ENCODE peak calls at places on chromosomes 16 and 17, in six cellular contexts. T is GM12878, S is GM12891, A is K562, C is H1, K is HepG2. B is an unnamed sample.

GRCh38 chr17:17416007-17416399 is 60.8 kb upstream of the MED9 start:
- DNase-seq in T (peak), S (no peak), A (peak), C (no peak), K (peak), B (no peak)

GRCh38 chr16:23244122-23244521 is 58.0 kb upstream of the SCNN1B start:
- DNase-seq in T (no peak), S (no peak), A (no peak), C (no peak), K (no peak), B (no peak)

GRCh38 chr16:67871256-67871655 is 1.6 kb upstream of the EDC4 start:
- DNase-seq in T (no peak), S (no peak), A (no peak), C (no peak), K (no peak), B (no peak)

GRCh38 chr17:38431343-38432145 is 3.3 kb downstream of the ARHGAP23 start:
- DNase-seq in T (no peak), S (no peak), A (no peak), C (no peak), K (no peak), B (no peak)

GRCh38 chr17:81254955-81255717 is 16.0 kb downstream of the NDUFAF8 start:
- DNase-seq in T (no peak), S (no peak), A (peak), C (peak), K (peak), B (no peak)

GRCh38 chr17:68134731-68135130 is 99.2 kb downstream of the KPNA2 start:
- DNase-seq in T (no peak), S (no peak), A (no peak), C (no peak), K (no peak), B (no peak)

GRCh38 chr16:82361885-82362284 is 191.9 kb upstream of the MPHOSPH6 start:
- DNase-seq in T (no peak), S (no peak), A (no peak), C (no peak), K (no peak), B (no peak)

GRCh38 chr17:6639651-6640535 is 618 bp downstream of the KIAA0753 start:
- DNase-seq in T (no peak), S (no peak), A (peak), C (no peak), K (no peak), B (no peak)

GRCh38 chr17:55463600-55463999 is 42.0 kb upstream of the MMD start:
- DNase-seq in T (peak), S (no peak), A (no peak), C (no peak), K (no peak), B (no peak)

GRCh38 chr16:72612271-72612670 is 435.7 kb downstream of the ZFHX3 start:
- DNase-seq in T (no peak), S (no peak), A (no peak), C (no peak), K (no peak), B (no peak)

GRCh38 chr16:68893710-68894705 is 50.7 kb downstream of the TANGO6 start:
- DNase-seq in T (no peak), S (no peak), A (no peak), C (peak), K (peak), B (no peak)

GRCh38 chr17:44793885-44794698 is 35.3 kb downstream of the ADAM11 start:
- DNase-seq in T (no peak), S (no peak), A (no peak), C (no peak), K (no peak), B (no peak)

GRCh38 chr17:58001461-58002124 is 5.5 kb downstream of the SRSF1 start:
- DNase-seq in T (no peak), S (no peak), A (no peak), C (no peak), K (no peak), B (no peak)

GRCh38 chr16:62022688-62023087 is 13.6 kb downstream of the CDH8 start:
- DNase-seq in T (no peak), S (no peak), A (no peak), C (no peak), K (no peak), B (no peak)

GRCh38 chr17:6924121-6924676 is 71.7 kb upstream of the ALOX12 start:
- DNase-seq in T (no peak), S (no peak), A (no peak), C (no peak), K (no peak), B (no peak)

GRCh38 chr16:50986453-50986852 is 164.6 kb downstream of the SALL1 start:
- DNase-seq in T (no peak), S (no peak), A (no peak), C (no peak), K (no peak), B (no peak)

GRCh38 chr17:56038136-56038535 is 115.1 kb upstream of the ANKFN1 start:
- DNase-seq in T (no peak), S (no peak), A (no peak), C (no peak), K (no peak), B (no peak)

GRCh38 chr16:14491831-14492529 is 138.1 kb downstream of the PARN start:
- DNase-seq in T (no peak), S (no peak), A (no peak), C (no peak), K (no peak), B (no peak)

GRCh38 chr16:74455213-74455612 is 33.9 kb upstream of the CLEC18B start:
- DNase-seq in T (no peak), S (no peak), A (no peak), C (no peak), K (peak), B (no peak)

GRCh38 chr16:13453325-13453724 is 466.6 kb upstream of the ERCC4 start:
- DNase-seq in T (no peak), S (no peak), A (no peak), C (no peak), K (no peak), B (no peak)

DNA sequence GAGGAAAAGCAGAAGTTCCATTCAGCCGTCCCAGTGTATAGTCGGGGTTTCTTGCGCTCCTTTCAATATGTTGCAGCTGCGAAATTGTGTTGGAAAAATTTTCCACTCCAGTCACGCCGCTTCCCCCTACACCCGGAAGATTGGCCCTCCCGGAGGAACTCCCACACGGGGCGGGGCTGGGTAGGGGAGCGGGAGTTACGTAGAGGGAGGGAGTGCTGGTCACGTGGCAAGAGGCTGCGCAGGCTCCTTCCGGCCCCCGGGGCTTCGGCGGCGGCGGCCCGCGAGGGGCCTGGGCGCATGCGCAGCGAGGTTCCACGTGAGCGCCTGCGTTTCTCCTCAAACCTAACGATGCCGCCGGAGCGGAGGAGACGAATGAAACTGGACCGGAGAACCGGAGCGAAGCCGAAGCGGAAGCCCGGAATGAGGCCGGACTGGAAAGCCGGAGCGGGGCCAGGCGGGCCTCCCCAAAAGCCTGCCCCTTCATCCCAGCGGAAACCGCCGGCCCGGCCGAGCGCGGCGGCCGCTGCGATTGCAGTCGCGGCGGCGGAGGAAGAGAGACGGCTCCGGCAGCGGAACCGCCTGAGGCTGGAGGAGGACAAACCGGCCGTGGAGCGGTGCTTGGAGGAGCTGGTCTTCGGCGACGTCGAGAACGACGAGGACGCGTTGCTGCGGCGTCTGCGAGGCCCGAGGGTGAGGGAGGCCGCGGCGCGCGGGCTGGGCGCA is at the start of gene UTP18:
- DNase-seq in T (peak), S (peak), A (peak), C (peak), K (peak), B (peak)
- TF ChIP-seq POLR2A in T (peak), S (peak), A (peak), C (peak), K (peak), B (peak)

GRCh38 chr17:50094753-50095616 is at the start of gene PDK2:
- DNase-seq in T (peak), S (peak), A (peak), C (peak), K (peak), B (peak)

GRCh38 chr17:50094243-50094752 is 853 bp upstream of the PDK2 start:
- DNase-seq in T (peak), S (peak), A (peak), C (peak), K (peak), B (peak)

GRCh38 chr17:50093807-50094206 is 1.3 kb upstream of the PDK2 start:
- DNase-seq in T (no peak), S (no peak), A (no peak), C (no peak), K (no peak), B (no peak)

GRCh38 chr17:50090971-50091950 is 3.9 kb upstream of the PDK2 start:
- DNase-seq in T (no peak), S (no peak), A (no peak), C (no peak), K (no peak), B (no peak)

DNA sequence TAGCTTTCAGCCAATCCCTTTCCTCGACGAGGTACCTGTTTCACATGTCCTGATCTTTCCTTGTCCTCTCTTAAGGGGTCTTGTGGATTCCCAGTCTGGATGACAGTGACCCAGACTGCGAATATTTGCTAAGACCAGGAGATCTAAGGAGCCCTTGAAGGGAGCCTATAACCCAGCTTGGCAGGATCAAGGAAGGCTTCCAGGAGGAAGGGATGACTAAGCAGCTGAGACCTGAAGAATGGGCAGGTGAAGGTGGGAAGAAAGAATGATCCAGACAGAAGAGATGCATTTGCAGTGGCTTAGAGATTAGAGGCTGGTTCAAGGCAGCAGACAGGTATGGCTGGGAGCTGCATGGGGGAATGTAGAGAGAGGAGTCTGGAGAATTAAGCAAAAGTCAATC is 1.9 kb upstream of the PDK2 start:
- DNase-seq in T (no peak), S (no peak), A (no peak), C (no peak), K (no peak), B (no peak)
- TF ChIP-seq TAF1 in T (no peak), S (no peak), A (no peak), C (no peak), K (no peak), B (no peak)

GRCh38 chr16:24430937-24431760 is 108.2 kb upstream of the RBBP6 start:
- DNase-seq in T (peak), S (no peak), A (no peak), C (no peak), K (no peak), B (no peak)

GRCh38 chr16:24427840-24428239 is 111.5 kb upstream of the RBBP6 start:
- DNase-seq in T (no peak), S (no peak), A (no peak), C (no peak), K (no peak), B (no peak)

GRCh38 chr16:24423332-24423731 is 116.0 kb upstream of the RBBP6 start:
- DNase-seq in T (no peak), S (no peak), A (no peak), C (no peak), K (no peak), B (no peak)

GRCh38 chr16:24428751-24429150 is 110.6 kb upstream of the RBBP6 start:
- DNase-seq in T (no peak), S (no peak), A (no peak), C (no peak), K (no peak), B (no peak)
- TF ChIP-seq POLR2A in T (no peak), S (no peak), A (no peak), C (no peak), K (no peak), B (no peak)

DNA sequence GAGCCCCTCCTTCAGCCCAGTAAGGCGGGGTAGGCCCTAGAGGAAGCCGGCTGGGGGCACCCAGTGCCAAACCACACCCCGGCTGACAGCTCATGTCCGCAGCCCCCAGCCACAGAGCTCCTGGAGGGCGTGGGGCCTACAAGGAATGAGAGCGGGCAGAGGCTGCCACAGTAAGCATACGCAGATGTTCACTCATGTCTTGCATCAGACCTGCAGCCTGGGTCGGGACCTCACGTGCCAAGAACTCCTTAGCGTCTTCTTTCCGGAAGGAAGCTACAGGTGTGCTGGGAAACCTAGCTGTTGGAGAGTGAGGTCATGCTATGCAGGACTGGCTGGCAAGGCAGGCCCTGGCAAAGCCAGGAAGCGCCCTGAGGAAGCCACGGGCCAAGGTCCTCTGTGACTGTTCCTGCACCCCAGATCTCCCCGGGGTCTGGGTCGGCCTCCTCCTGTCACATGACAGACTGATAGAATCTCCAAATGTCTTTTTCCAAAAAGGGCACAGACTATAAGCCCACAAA is 1.6 kb downstream of the ZNF598 start:
- DNase-seq in T (no peak), S (no peak), A (no peak), C (no peak), K (no peak), B (no peak)
- TF ChIP-seq TAF1 in T (no peak), S (no peak), A (no peak), C (no peak), K (no peak), B (no peak)

GRCh38 chr17:4711671-4712111 is 1.3 kb downstream of the ARRB2 start:
- DNase-seq in T (no peak), S (no peak), A (no peak), C (no peak), K (no peak), B (no peak)
- TF ChIP-seq POLR2A in T (no peak), S (no peak), A (no peak), C (no peak), K (no peak), B (no peak)

GRCh38 chr16:84553873-84554399 is 49.5 kb upstream of the MEAK7 start:
- DNase-seq in T (no peak), S (no peak), A (no peak), C (no peak), K (no peak), B (no peak)

GRCh38 chr16:84554627-84555328 is 50.3 kb upstream of the MEAK7 start:
- DNase-seq in T (no peak), S (no peak), A (no peak), C (no peak), K (peak), B (no peak)

GRCh38 chr16:84550096-84550495 is 45.6 kb upstream of the MEAK7 start:
- DNase-seq in T (no peak), S (no peak), A (no peak), C (no peak), K (no peak), B (no peak)

GRCh38 chr16:84548971-84549844 is 44.7 kb upstream of the MEAK7 start:
- DNase-seq in T (no peak), S (no peak), A (no peak), C (no peak), K (no peak), B (no peak)

GRCh38 chr16:84552135-84552534 is 47.7 kb upstream of the MEAK7 start:
- DNase-seq in T (no peak), S (no peak), A (no peak), C (no peak), K (no peak), B (no peak)
- TF ChIP-seq TAF1 in T (no peak), S (no peak), A (no peak), C (no peak), K (no peak), B (no peak)

GRCh38 chr16:86421995-86422394 is 88.3 kb upstream of the FOXF1 start:
- DNase-seq in T (no peak), S (no peak), A (no peak), C (no peak), K (no peak), B (no peak)

GRCh38 chr16:86419518-86419917 is 90.8 kb upstream of the FOXF1 start:
- DNase-seq in T (no peak), S (no peak), A (no peak), C (no peak), K (no peak), B (no peak)

GRCh38 chr16:86424413-86424812 is 85.9 kb upstream of the FOXF1 start:
- DNase-seq in T (no peak), S (no peak), A (no peak), C (no peak), K (no peak), B (no peak)

GRCh38 chr16:86414991-86415740 is 95.2 kb upstream of the FOXF1 start:
- DNase-seq in T (no peak), S (no peak), A (no peak), C (no peak), K (no peak), B (no peak)

GRCh38 chr16:86418981-86419380 is 91.3 kb upstream of the FOXF1 start:
- DNase-seq in T (no peak), S (no peak), A (no peak), C (no peak), K (no peak), B (no peak)
- TF ChIP-seq POLR2A in T (no peak), S (no peak), A (no peak), C (no peak), K (no peak), B (no peak)

GRCh38 chr16:11446566-11447119 is 101.4 kb downstream of the RMI2 start:
- DNase-seq in T (no peak), S (no peak), A (no peak), C (no peak), K (no peak), B (no peak)
- TF ChIP-seq TAF1 in T (no peak), S (no peak), A (no peak), C (no peak), K (no peak), B (no peak)

GRCh38 chr17:76103274-76104139 is at the start of gene EXOC7:
- DNase-seq in T (peak), S (peak), A (peak), C (peak), K (peak), B (peak)
- TF ChIP-seq POLR2A in T (peak), S (peak), A (peak), C (no peak), K (peak), B (peak)